ENCODE peak calls at places on chromosomes 3 and 15, in seven cellular contexts. A is retina, C is lower lobe of right lung, E is neural progenitor cell, T is endothelial cell, Q is iris pigment epithelial cell, Y is spleen. N is an unnamed sample.

GRCh38 chr15:40334941-40335795 is 5.6 kb downstream of the CCDC9B start:
- DNase-seq in A (no peak), C (peak), E (no peak), T (no peak), Q (no peak), Y (no peak), N (no peak)

GRCh38 chr3:125681146-125681545 is 85.8 kb upstream of the OSBPL11 start:
- DNase-seq in A (no peak), C (no peak), E (no peak), T (no peak), Q (no peak), Y (no peak), N (no peak)

GRCh38 chr3:150874666-150875219 is 30.5 kb downstream of the MINDY4B start:
- DNase-seq in A (no peak), C (no peak), E (no peak), T (no peak), Q (peak), Y (no peak), N (no peak)

GRCh38 chr3:58487140-58487886 is 4.6 kb upstream of the KCTD6 start:
- DNase-seq in A (no peak), C (no peak), E (no peak), T (no peak), Q (peak), Y (no peak), N (no peak)

GRCh38 chr3:195334967-195335366 is 64.0 kb upstream of the XXYLT1 start:
- DNase-seq in A (no peak), C (no peak), E (no peak), T (no peak), Q (no peak), Y (no peak), N (no peak)

GRCh38 chr3:171339606-171340005 is 120.6 kb downstream of the TNIK start:
- DNase-seq in A (no peak), C (peak), E (no peak), T (no peak), Q (no peak), Y (no peak), N (no peak)

GRCh38 chr3:184757010-184757651 is 45.3 kb upstream of the MAGEF1 start:
- DNase-seq in A (no peak), C (no peak), E (no peak), T (no peak), Q (peak), Y (peak), N (no peak)

GRCh38 chr15:56734013-56734625 is 810 bp upstream of the ZNF280D start:
- DNase-seq in A (no peak), C (no peak), E (no peak), T (no peak), Q (no peak), Y (no peak), N (no peak)

GRCh38 chr15:81295466-81296145 is 28.3 kb downstream of the STARD5 start:
- DNase-seq in A (no peak), C (no peak), E (no peak), T (no peak), Q (no peak), Y (peak), N (no peak)

GRCh38 chr3:30672959-30673358 is 66.6 kb downstream of the TGFBR2 start:
- DNase-seq in A (no peak), C (no peak), E (no peak), T (no peak), Q (peak), Y (no peak), N (no peak)

GRCh38 chr3:33096103-33096868 is 660 bp downstream of the GLB1 start:
- DNase-seq in A (peak), C (peak), E (peak), T (peak), Q (peak), Y (peak), N (peak)

GRCh38 chr3:61936344-61936937 is 375.1 kb downstream of the PTPRG start:
- DNase-seq in A (no peak), C (no peak), E (peak), T (peak), Q (peak), Y (no peak), N (no peak)

GRCh38 chr3:59514865-59515482 is 465.1 kb upstream of the CFAP20DC start:
- DNase-seq in A (no peak), C (no peak), E (no peak), T (no peak), Q (no peak), Y (no peak), N (no peak)

GRCh38 chr15:92092391-92092790 is 238.9 kb downstream of the SLCO3A1 start:
- DNase-seq in A (no peak), C (no peak), E (no peak), T (no peak), Q (no peak), Y (no peak), N (no peak)

GRCh38 chr3:133926736-133927542 is 31.3 kb upstream of the RAB6B start:
- DNase-seq in A (peak), C (no peak), E (peak), T (no peak), Q (no peak), Y (no peak), N (peak)

GRCh38 chr15:44536298-44536961 is 517 bp upstream of the EIF3J start:
- DNase-seq in A (peak), C (peak), E (peak), T (peak), Q (peak), Y (peak), N (peak)

GRCh38 chr3:52685705-52686691 is at the start of the genes GNL3 and PBRM1:
- DNase-seq in A (peak), C (peak), E (peak), T (peak), Q (peak), Y (peak), N (peak)

GRCh38 chr3:95218484-95218883 is 1155.6 kb downstream of the NSUN3 start:
- DNase-seq in A (no peak), C (no peak), E (no peak), T (no peak), Q (no peak), Y (no peak), N (no peak)

GRCh38 chr3:62159693-62160092 is 213.7 kb downstream of the FEZF2 start:
- DNase-seq in A (no peak), C (no peak), E (no peak), T (no peak), Q (peak), Y (no peak), N (no peak)

GRCh38 chr3:98630416-98630815 is 37.0 kb upstream of the CPOX start:
- DNase-seq in A (no peak), C (no peak), E (peak), T (no peak), Q (no peak), Y (no peak), N (no peak)

GRCh38 chr15:92745845-92746271 is 90.3 kb upstream of the FAM174B start:
- DNase-seq in A (no peak), C (no peak), E (no peak), T (no peak), Q (no peak), Y (no peak), N (no peak)

GRCh38 chr3:197309528-197310361 is 11.3 kb upstream of the DLG1 start:
- DNase-seq in A (no peak), C (no peak), E (no peak), T (no peak), Q (peak), Y (no peak), N (no peak)

GRCh38 chr15:72964542-72964941 is 87.7 kb upstream of the NEO1 start:
- DNase-seq in A (no peak), C (no peak), E (no peak), T (no peak), Q (no peak), Y (no peak), N (no peak)

GRCh38 chr3:64995857-64996564 is 308.2 kb upstream of the ADAMTS9 start:
- DNase-seq in A (no peak), C (no peak), E (no peak), T (peak), Q (peak), Y (no peak), N (no peak)

GRCh38 chr3:51975857-51976549 is 1.1 kb downstream of the ABHD14A start:
- DNase-seq in A (peak), C (peak), E (peak), T (peak), Q (peak), Y (peak), N (no peak)

GRCh38 chr3:149468504-149469212 is 5.8 kb upstream of the TM4SF4 start:
- DNase-seq in A (no peak), C (no peak), E (no peak), T (no peak), Q (no peak), Y (no peak), N (no peak)